ENCODE peak calls at places on chromosomes 4 and X, in five cellular contexts. Q is prostate gland, J is upper lobe of left lung, Y is tibial nerve, S is lower leg skin. I is an unnamed sample.

GRCh38 chr4:181674315-181674714 is 568.9 kb upstream of the TENM3 start:
- DNase-seq in Q (no peak), J (no peak), Y (no peak), S (no peak), I (no peak)

GRCh38 chrX:68939868-68940267 is 111.0 kb downstream of the EFNB1 start:
- DNase-seq in Q (no peak), J (peak), Y (no peak), S (no peak), I (no peak)

GRCh38 chrX:21493226-21493850 is 119.1 kb downstream of the CNKSR2 start:
- DNase-seq in Q (no peak), J (no peak), Y (no peak), S (no peak), I (no peak)

GRCh38 chrX:70208479-70208878 is 26.0 kb upstream of the AWAT1 start:
- DNase-seq in Q (no peak), J (no peak), Y (no peak), S (no peak), I (no peak)

GRCh38 chr4:72886602-72887001 is 182.9 kb downstream of the COX18 start:
- DNase-seq in Q (no peak), J (no peak), Y (no peak), S (no peak), I (no peak)

GRCh38 chr4:72312032-72312650 is 256.9 kb downstream of the ADAMTS3 start:
- DNase-seq in Q (peak), J (peak), Y (peak), S (peak), I (peak)

GRCh38 chrX:143788265-143788664 is 67.7 kb upstream of the SPANXN2 start:
- DNase-seq in Q (no peak), J (no peak), Y (no peak), S (no peak), I (no peak)

GRCh38 chr4:153233761-153234371 is 29.6 kb downstream of the TRIM2 start:
- DNase-seq in Q (peak), J (no peak), Y (no peak), S (peak), I (no peak)

GRCh38 chrX:131675596-131676194 is 131.8 kb downstream of the OR13H1 start:
- DNase-seq in Q (no peak), J (no peak), Y (no peak), S (no peak), I (no peak)

GRCh38 chrX:20382518-20383291 is 116.0 kb upstream of the RPS6KA3 start:
- DNase-seq in Q (no peak), J (no peak), Y (no peak), S (no peak), I (peak)

GRCh38 chrX:119201570-119201969 is 34.5 kb upstream of the PGRMC1 start:
- DNase-seq in Q (no peak), J (no peak), Y (no peak), S (no peak), I (no peak)

GRCh38 chr4:81715335-81715734 is 243.6 kb upstream of the RASGEF1B start:
- DNase-seq in Q (no peak), J (no peak), Y (no peak), S (no peak), I (no peak)

GRCh38 chrX:13495232-13495631 is 74.2 kb upstream of the EGFL6 start:
- DNase-seq in Q (no peak), J (no peak), Y (no peak), S (no peak), I (no peak)

GRCh38 chrX:71251456-71251973 is 2.4 kb downstream of the ZMYM3 start:
- DNase-seq in Q (no peak), J (no peak), Y (no peak), S (no peak), I (no peak)

GRCh38 chr4:8614365-8615193 is 22.0 kb downstream of the CPZ start:
- DNase-seq in Q (no peak), J (no peak), Y (no peak), S (no peak), I (peak)

GRCh38 chr4:124386163-124386562 is 326.4 kb downstream of the ANKRD50 start:
- DNase-seq in Q (no peak), J (no peak), Y (no peak), S (no peak), I (no peak)

GRCh38 chr4:84500386-84501196 is 1.5 kb upstream of the NKX6-1 start:
- DNase-seq in Q (no peak), J (no peak), Y (no peak), S (no peak), I (no peak)

GRCh38 chr4:75924309-75924708 is 16.5 kb downstream of the NAAA start:
- DNase-seq in Q (no peak), J (no peak), Y (no peak), S (no peak), I (no peak)

GRCh38 chr4:70023218-70023617 is 5.0 kb upstream of the HTN3 start:
- DNase-seq in Q (no peak), J (no peak), Y (no peak), S (no peak), I (no peak)

GRCh38 chr4:8002525-8003309 is 63.1 kb upstream of the AFAP1 start:
- DNase-seq in Q (no peak), J (no peak), Y (no peak), S (no peak), I (peak)

GRCh38 chrX:41167888-41168287 is 82.6 kb downstream of the USP9X start:
- DNase-seq in Q (no peak), J (no peak), Y (no peak), S (no peak), I (no peak)

GRCh38 chr4:98262431-98262830 is 1.2 kb downstream of the RAP1GDS1 start:
- DNase-seq in Q (no peak), J (no peak), Y (no peak), S (no peak), I (no peak)

GRCh38 chrX:20361081-20361889 is 94.6 kb upstream of the RPS6KA3 start:
- DNase-seq in Q (no peak), J (peak), Y (peak), S (peak), I (no peak)

GRCh38 chr4:152535236-152535902 is 523 bp downstream of the FBXW7 start:
- DNase-seq in Q (no peak), J (no peak), Y (no peak), S (no peak), I (no peak)

GRCh38 chr4:107220976-107221375 is 184.9 kb upstream of the DKK2 start:
- DNase-seq in Q (no peak), J (no peak), Y (no peak), S (no peak), I (no peak)

GRCh38 chr4:52641853-52642563 is 17.1 kb downstream of the USP46 start:
- DNase-seq in Q (no peak), J (no peak), Y (no peak), S (no peak), I (no peak)

GRCh38 chr4:93830090-93830818 is 1.7 kb downstream of the ATOH1 start:
- DNase-seq in Q (no peak), J (no peak), Y (no peak), S (no peak), I (no peak)

GRCh38 chr4:188266386-188266785 is 127.1 kb downstream of the TRIML1 start:
- DNase-seq in Q (no peak), J (no peak), Y (no peak), S (no peak), I (no peak)

GRCh38 chr4:152700151-152700550 is 20.4 kb upstream of the TMEM154 start:
- DNase-seq in Q (no peak), J (no peak), Y (no peak), S (no peak), I (no peak)

GRCh38 chr4:171583790-171584189 is 229.4 kb upstream of the GALNTL6 start:
- DNase-seq in Q (no peak), J (no peak), Y (no peak), S (no peak), I (no peak)

GRCh38 chrX:16444353-16444752 is 205.6 kb upstream of the S100G start:
- DNase-seq in Q (no peak), J (no peak), Y (no peak), S (no peak), I (no peak)

GRCh38 chrX:100478714-100479113 is 68.6 kb upstream of the PCDH19 start:
- DNase-seq in Q (no peak), J (no peak), Y (peak), S (no peak), I (no peak)

GRCh38 chrX:17692709-17693346 is 44.5 kb upstream of the SCML1 start:
- DNase-seq in Q (no peak), J (no peak), Y (no peak), S (no peak), I (no peak)

GRCh38 chr4:1376841-1377605 is 29.2 kb downstream of the NKX1-1 start:
- DNase-seq in Q (no peak), J (no peak), Y (no peak), S (peak), I (peak)
- TF ChIP-seq CTCF in Q (no peak), J (no peak), Y (no peak), S (no peak), I (no peak)

DNA sequence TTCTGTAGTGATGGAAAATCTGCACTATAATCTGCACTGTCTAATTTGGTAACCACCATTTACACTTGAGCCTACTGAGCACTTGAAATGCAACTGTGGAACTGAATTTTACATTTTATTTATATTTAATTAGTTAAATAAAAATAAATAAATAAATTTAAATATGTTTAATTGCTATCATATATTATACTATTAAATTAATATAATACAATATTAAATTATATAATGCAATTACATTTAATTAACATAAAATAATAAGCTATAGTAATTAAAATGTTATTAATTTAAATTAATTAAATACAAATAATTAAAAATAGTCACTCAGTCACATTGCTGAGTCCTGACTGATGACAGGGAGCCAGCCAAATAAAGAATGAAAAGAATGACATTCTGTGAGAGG is 170.2 kb upstream of the F9 start:
- DNase-seq in Q (no peak), J (no peak), Y (no peak), S (no peak), I (no peak)
- TF ChIP-seq POLR2A in Q (no peak), J (no peak), Y (no peak), S (no peak), I (no peak)

GRCh38 chr4:137534516-137534915 is 2.2 kb upstream of the PCDH18 start:
- DNase-seq in Q (no peak), J (no peak), Y (no peak), S (no peak), I (no peak)
- H3K4me3 ChIP-seq in Q (no peak), J (no peak), Y (no peak), S (no peak), I (no peak)

GRCh38 chr4:17511041-17511949 is 595 bp downstream of the QDPR start:
- DNase-seq in Q (peak), J (peak), Y (peak), S (peak), I (peak)

GRCh38 chr4:17512973-17513665 is 1.2 kb upstream of the QDPR start:
- DNase-seq in Q (no peak), J (no peak), Y (no peak), S (no peak), I (no peak)

GRCh38 chr4:17510582-17510981 is 1.3 kb downstream of the QDPR start:
- DNase-seq in Q (no peak), J (no peak), Y (no peak), S (no peak), I (no peak)

GRCh38 chr4:17514865-17515264 is at the start of gene CLRN2:
- DNase-seq in Q (no peak), J (no peak), Y (no peak), S (no peak), I (no peak)

DNA sequence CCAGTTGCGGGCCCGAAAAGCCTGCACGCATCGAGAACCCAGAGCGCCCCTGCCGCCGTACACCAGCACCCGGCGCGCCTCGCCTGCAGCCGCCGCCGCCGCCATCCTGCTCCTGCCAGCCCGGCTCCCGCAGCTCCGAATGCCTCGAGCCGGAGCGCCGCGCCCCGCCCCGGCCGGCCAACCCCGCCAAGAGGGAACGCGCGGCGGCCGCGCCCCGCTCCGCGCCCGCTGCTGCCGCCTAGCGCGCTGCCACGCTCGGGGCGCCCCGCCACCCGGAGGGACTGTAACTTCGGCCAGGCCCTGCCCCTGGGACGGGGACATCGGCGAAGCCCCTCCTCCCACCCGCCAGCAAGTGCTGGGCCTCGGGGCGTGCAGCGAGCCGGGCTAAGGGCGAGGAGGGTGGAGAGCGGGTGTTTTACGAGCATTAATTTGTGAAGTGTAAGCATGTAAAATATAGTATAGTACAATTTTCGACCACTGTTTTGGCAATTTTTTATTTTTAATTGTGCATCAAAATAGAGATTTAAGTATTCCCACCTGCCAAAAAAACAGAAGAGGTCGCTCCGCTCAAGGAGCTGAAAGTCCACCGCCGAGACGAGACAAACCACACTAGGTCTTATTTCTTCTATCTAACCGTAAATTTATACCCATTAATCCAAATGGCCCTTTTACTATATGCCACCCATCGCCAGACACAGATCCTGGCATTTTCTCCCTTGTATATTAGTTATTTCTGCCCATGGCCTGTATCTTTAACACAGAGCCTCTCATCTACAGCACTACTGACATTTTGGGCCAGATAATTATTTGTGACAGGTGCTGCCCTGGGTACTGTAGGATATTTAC is at the start of gene QDPR:
- DNase-seq in Q (peak), J (peak), Y (peak), S (peak), I (peak)
- TF ChIP-seq CTCF in Q (peak), J (peak), Y (peak), S (no peak), I (peak)

DNA sequence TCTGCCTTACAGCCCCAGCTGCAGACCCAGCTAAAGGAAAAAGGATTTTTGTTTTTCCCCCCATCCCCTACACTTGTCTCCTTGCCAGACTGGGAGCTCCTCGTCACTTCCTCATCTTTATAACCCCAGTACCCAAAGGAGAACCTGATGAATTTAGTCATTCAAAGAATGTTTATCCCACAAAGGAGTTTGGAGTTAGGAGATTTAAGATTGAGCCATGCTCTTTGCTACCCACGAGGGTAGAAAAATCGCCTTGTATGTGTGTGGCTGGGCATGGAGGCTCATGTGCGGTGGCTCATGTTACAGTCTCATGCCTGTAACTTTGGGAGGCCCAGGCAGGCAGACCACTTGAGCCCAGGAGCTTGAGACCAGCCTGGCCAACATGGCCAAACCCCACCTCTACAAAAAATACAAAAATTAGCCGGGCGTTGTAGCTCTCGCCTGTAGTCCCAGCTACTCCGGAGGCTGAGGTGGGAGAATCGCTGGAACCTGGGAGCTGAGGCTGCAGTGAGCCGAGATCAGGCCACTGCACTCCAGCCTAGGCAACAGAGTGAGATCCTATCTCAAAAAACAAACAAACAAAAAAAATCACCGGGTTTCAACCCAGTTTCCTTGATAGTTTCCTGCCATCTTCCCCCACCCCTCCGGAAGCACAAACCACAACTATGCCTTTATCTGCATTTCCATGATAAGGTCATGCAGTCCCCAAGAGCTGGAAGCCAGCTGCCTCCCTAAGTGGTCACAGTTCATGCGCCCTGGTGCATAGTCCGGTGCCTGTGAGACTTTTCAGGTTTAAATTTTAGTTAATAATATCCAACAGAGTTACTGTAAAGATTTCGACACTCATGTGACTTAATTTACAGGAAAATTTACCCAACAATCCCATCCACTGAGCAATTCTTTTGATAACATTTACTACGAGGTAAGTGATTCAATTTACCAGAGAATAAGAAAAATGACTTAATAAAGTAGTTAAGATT is 1.5 kb downstream of the CFAP97 start:
- DNase-seq in Q (no peak), J (no peak), Y (no peak), S (no peak), I (no peak)
- TF ChIP-seq POLR2A in Q (no peak), J (no peak), Y (no peak), S (no peak), I (no peak)